ENCODE peak calls at places on chromosome 11, in eight cellular contexts. One of them, this sample, is unnamed.

GRCh38 chr11:60169264-60169915 is 13.5 kb downstream of the MS4A6A start:
- DNase-seq in H9: no peak
- DNase-seq in ovary: peak; percentile 22
- DNase-seq in thoracic aorta: no peak
- DNase-seq in OCI-LY7: peak; percentile 77
- DNase-seq in Panc1: peak; percentile 17
- DNase-seq in CD8-positive, alpha-beta T cell: no peak
- DNase-seq in hepatocyte: no peak
- DNase-seq in this sample: peak; percentile 64

GRCh38 chr11:70210516-70210915 is 7.4 kb downstream of the FADD start:
- DNase-seq in thoracic aorta: no peak
- DNase-seq in CD8-positive, alpha-beta T cell: no peak
- DNase-seq in OCI-LY7: no peak
- DNase-seq in ovary: no peak
- DNase-seq in H9: no peak
- DNase-seq in hepatocyte: no peak
- DNase-seq in Panc1: no peak
- DNase-seq in this sample: no peak

GRCh38 chr11:30825723-30826122 is 239.6 kb upstream of the MPPED2 start:
- DNase-seq in OCI-LY7: no peak
- DNase-seq in thoracic aorta: no peak
- DNase-seq in H9: no peak
- DNase-seq in Panc1: no peak
- DNase-seq in CD8-positive, alpha-beta T cell: no peak
- DNase-seq in ovary: no peak
- DNase-seq in hepatocyte: no peak
- DNase-seq in this sample: no peak

GRCh38 chr11:7413961-7414728 is 71.2 kb upstream of the OLFML1 start:
- DNase-seq in Panc1: peak; percentile 75
- DNase-seq in OCI-LY7: no peak
- DNase-seq in H9: peak; percentile 43
- DNase-seq in thoracic aorta: no peak
- DNase-seq in ovary: no peak
- DNase-seq in CD8-positive, alpha-beta T cell: no peak
- DNase-seq in hepatocyte: no peak
- DNase-seq in this sample: no peak

GRCh38 chr11:61004841-61005240 is 33.4 kb downstream of the CD6 start:
- DNase-seq in OCI-LY7: no peak
- DNase-seq in H9: no peak
- DNase-seq in Panc1: no peak
- DNase-seq in hepatocyte: no peak
- DNase-seq in ovary: no peak
- DNase-seq in thoracic aorta: no peak
- DNase-seq in CD8-positive, alpha-beta T cell: no peak
- DNase-seq in this sample: no peak

GRCh38 chr11:1226981-1227550 is 4.2 kb downstream of the MUC5B start:
- DNase-seq in Panc1: no peak
- DNase-seq in ovary: peak; percentile 16
- DNase-seq in hepatocyte: no peak
- DNase-seq in H9: peak; percentile 65
- DNase-seq in OCI-LY7: no peak
- DNase-seq in thoracic aorta: no peak
- DNase-seq in CD8-positive, alpha-beta T cell: no peak
- DNase-seq in this sample: no peak

GRCh38 chr11:112219476-112220232 is 6.6 kb upstream of the PTS start:
- DNase-seq in Panc1: peak; percentile 78
- DNase-seq in OCI-LY7: peak; percentile 79
- DNase-seq in CD8-positive, alpha-beta T cell: no peak
- DNase-seq in hepatocyte: peak; percentile 77
- DNase-seq in thoracic aorta: no peak
- DNase-seq in H9: peak; percentile 38
- DNase-seq in ovary: peak; percentile 23
- DNase-seq in this sample: no peak

GRCh38 chr11:2397005-2397404 is 3.5 kb upstream of the TSSC4 start:
- DNase-seq in Panc1: no peak
- DNase-seq in hepatocyte: no peak
- DNase-seq in OCI-LY7: no peak
- DNase-seq in CD8-positive, alpha-beta T cell: no peak
- DNase-seq in ovary: no peak
- DNase-seq in H9: no peak
- DNase-seq in thoracic aorta: no peak
- DNase-seq in this sample: no peak

GRCh38 chr11:40280161-40281054 is 1179.0 kb downstream of the LRRC4C start:
- DNase-seq in OCI-LY7: no peak
- DNase-seq in thoracic aorta: no peak
- DNase-seq in ovary: no peak
- DNase-seq in H9: no peak
- DNase-seq in CD8-positive, alpha-beta T cell: no peak
- DNase-seq in Panc1: no peak
- DNase-seq in hepatocyte: no peak
- DNase-seq in this sample: no peak

GRCh38 chr11:35523351-35523768 is 2.1 kb downstream of the PAMR1 start:
- DNase-seq in Panc1: no peak
- DNase-seq in hepatocyte: no peak
- DNase-seq in OCI-LY7: no peak
- DNase-seq in H9: no peak
- DNase-seq in CD8-positive, alpha-beta T cell: no peak
- DNase-seq in ovary: no peak
- DNase-seq in thoracic aorta: no peak
- DNase-seq in this sample: no peak

GRCh38 chr11:13052130-13052541 is 43.0 kb downstream of the RASSF10 start:
- DNase-seq in CD8-positive, alpha-beta T cell: no peak
- DNase-seq in OCI-LY7: no peak
- DNase-seq in ovary: no peak
- DNase-seq in H9: no peak
- DNase-seq in thoracic aorta: no peak
- DNase-seq in Panc1: no peak
- DNase-seq in hepatocyte: no peak
- DNase-seq in this sample: peak; percentile 50

GRCh38 chr11:67372993-67373915 is at the start of gene CLCF1:
- DNase-seq in Panc1: no peak
- DNase-seq in thoracic aorta: no peak
- DNase-seq in OCI-LY7: peak; percentile 60
- DNase-seq in hepatocyte: peak; percentile 89
- DNase-seq in CD8-positive, alpha-beta T cell: peak; percentile 75
- DNase-seq in ovary: peak; percentile 84
- DNase-seq in H9: no peak
- DNase-seq in this sample: no peak

GRCh38 chr11:77411238-77411637 is 62.7 kb downstream of the PAK1 start:
- DNase-seq in ovary: peak; percentile 20
- DNase-seq in CD8-positive, alpha-beta T cell: peak; percentile 5
- DNase-seq in thoracic aorta: peak; percentile 2
- DNase-seq in Panc1: no peak
- DNase-seq in hepatocyte: peak; percentile 11
- DNase-seq in OCI-LY7: no peak
- DNase-seq in H9: no peak
- DNase-seq in this sample: no peak

GRCh38 chr11:1227551-1228182 is 4.8 kb downstream of the MUC5B start:
- DNase-seq in CD8-positive, alpha-beta T cell: no peak
- DNase-seq in OCI-LY7: no peak
- DNase-seq in hepatocyte: no peak
- DNase-seq in Panc1: no peak
- DNase-seq in thoracic aorta: no peak
- DNase-seq in ovary: peak; percentile 4
- DNase-seq in H9: peak; percentile 20
- DNase-seq in this sample: no peak

GRCh38 chr11:83649468-83649915 is 363.3 kb upstream of the CCDC90B start:
- DNase-seq in Panc1: no peak
- DNase-seq in ovary: no peak
- DNase-seq in H9: no peak
- DNase-seq in hepatocyte: peak; percentile 15
- DNase-seq in thoracic aorta: no peak
- DNase-seq in OCI-LY7: no peak
- DNase-seq in CD8-positive, alpha-beta T cell: no peak
- DNase-seq in this sample: no peak
- H3K4me1 ChIP-seq in Panc1: no peaks in the 10 kb centered on the region
- H3K4me1 ChIP-seq in ovary: no peaks in the 10 kb centered on the region
- H3K4me1 ChIP-seq in H9: peaks cover 7% of the 10 kb centered on the region
- H3K4me1 ChIP-seq in hepatocyte: peaks cover 10% of the 10 kb centered on the region
- H3K4me1 ChIP-seq in thoracic aorta: no peaks in the 10 kb centered on the region
- H3K4me1 ChIP-seq in OCI-LY7: no peaks in the 10 kb centered on the region
- H3K4me1 ChIP-seq in CD8-positive, alpha-beta T cell: no peaks in the 10 kb centered on the region
- H3K4me1 ChIP-seq in this sample: no peaks in the 10 kb centered on the region

DNA sequence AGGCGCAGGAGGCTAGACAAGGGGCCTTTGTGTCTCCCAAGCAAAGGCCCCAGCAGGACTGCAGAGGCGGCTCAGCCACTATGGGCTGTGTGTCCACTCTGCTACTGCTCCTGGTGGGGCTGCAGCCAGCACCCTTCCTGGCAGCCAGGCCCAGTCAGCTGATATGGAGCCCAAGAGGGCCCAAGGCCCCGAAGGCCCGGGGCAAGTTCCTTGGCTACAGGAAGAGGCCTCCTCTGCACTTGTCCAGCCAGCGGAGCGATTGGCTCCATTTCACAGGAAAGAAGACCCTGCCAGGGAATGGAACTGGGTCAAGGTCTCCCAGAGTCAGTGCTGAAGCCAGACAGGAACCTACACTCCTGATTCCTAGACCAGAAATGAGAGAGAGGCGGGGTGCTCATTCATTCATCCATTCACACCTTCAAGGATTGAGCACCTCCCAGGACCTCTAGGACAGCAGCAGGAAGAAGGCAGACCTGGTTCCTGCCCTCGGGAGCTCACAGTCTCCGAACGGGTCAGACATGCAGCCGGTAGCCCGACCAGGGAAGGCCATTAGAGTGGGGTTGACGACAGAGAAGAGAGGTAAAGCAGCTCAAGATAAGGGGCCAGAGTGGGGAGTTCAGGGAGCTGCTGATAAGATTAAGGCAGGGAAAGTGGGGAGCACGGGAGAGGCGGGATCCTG is 811 bp upstream of the P2RY2 start:
- DNase-seq in CD8-positive, alpha-beta T cell: no peak
- DNase-seq in H9: no peak
- DNase-seq in thoracic aorta: no peak
- DNase-seq in ovary: peak; percentile 63
- DNase-seq in hepatocyte: no peak
- DNase-seq in Panc1: no peak
- DNase-seq in OCI-LY7: no peak
- DNase-seq in this sample: no peak
- H3K27ac ChIP-seq in CD8-positive, alpha-beta T cell: no peak overlapping the region
- H3K27ac ChIP-seq in H9: no peak overlapping the region
- H3K27ac ChIP-seq in thoracic aorta: no peak overlapping the region
- H3K27ac ChIP-seq in ovary: no peak overlapping the region
- H3K27ac ChIP-seq in hepatocyte: no peak overlapping the region
- H3K27ac ChIP-seq in Panc1: peak overlapping the region; percentile 17
- H3K27ac ChIP-seq in OCI-LY7: no peak overlapping the region
- H3K27ac ChIP-seq in this sample: no peak overlapping the region

DNA sequence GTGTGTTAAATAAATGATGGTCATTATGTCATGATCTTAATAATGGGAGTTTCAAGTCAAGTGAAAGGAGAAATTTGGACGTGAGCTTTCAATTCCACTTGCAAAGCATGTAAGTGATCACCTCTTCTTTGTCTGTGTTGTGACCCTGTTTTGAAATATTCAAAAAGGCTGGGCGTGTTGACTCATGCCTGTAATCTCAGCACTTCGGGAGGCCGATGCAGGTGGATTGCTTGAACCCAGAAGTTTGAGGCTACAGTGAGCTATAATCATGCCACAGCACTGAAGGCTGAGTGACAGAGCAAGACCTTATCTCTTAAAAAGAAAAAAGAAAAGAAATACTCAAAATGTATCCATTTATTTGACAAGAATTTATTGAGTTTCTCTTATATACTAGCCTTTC is 32.9 kb upstream of the EED start:
- DNase-seq in H9: no peak
- DNase-seq in thoracic aorta: no peak
- DNase-seq in OCI-LY7: no peak
- DNase-seq in ovary: no peak
- DNase-seq in CD8-positive, alpha-beta T cell: no peak
- DNase-seq in hepatocyte: no peak
- DNase-seq in Panc1: no peak
- DNase-seq in this sample: peak; percentile 51
- TF ChIP-seq CTCF in H9: no peak
- TF ChIP-seq CTCF in thoracic aorta: no peak
- TF ChIP-seq CTCF in OCI-LY7: no peak
- TF ChIP-seq CTCF in ovary: no peak
- TF ChIP-seq CTCF in CD8-positive, alpha-beta T cell: no peak
- TF ChIP-seq CTCF in hepatocyte: no peak
- TF ChIP-seq CTCF in Panc1: no peak
- TF ChIP-seq CTCF in this sample: no peak

DNA sequence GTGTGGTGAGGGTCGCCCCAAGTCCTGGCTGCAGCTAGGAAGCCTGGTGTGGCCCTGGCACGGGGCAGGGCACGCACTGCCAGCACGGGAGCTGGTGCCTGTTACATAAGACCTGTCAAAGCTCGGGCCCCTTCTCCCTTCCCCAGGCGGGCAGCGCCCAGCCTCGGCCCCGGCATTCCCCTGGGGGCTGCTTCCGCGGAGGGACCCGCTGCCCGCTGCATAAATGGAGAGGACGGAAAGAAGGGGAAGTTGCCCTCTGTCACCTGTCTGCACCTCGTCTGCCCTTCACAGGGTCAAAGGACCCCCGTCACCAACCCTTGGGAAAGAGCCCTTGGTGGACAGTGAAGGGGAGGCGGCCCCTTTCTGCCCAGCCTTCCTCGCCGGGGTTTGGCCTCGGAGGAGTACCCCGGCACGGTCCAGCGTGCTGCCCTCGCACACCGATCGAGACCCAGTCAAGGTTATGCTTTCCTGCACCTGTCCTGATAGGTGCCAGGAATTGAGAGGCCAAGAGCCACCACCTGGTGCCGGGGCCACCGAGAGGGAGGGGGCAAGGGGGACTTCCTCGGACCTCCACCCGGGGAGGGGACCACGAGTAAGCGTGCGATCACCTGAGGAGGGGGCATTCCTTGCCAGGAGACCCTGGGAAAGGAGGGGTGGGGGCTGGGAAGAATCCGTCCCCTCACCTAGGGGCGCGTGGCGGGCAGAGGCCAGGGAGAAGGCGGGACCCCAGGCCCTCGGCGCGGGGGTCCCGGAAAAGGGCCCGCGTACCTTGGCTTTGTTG is 16.8 kb upstream of the MFRP start:
- DNase-seq in hepatocyte: no peak
- DNase-seq in CD8-positive, alpha-beta T cell: no peak
- DNase-seq in Panc1: no peak
- DNase-seq in ovary: peak; percentile 53
- DNase-seq in thoracic aorta: no peak
- DNase-seq in H9: no peak
- DNase-seq in OCI-LY7: no peak
- DNase-seq in this sample: no peak
- H3K4me1 ChIP-seq in hepatocyte: peaks cover 54% of the 10 kb centered on the region
- H3K4me1 ChIP-seq in CD8-positive, alpha-beta T cell: peaks cover 12% of the 10 kb centered on the region
- H3K4me1 ChIP-seq in Panc1: peaks cover 29% of the 10 kb centered on the region
- H3K4me1 ChIP-seq in ovary: peaks cover 14% of the 10 kb centered on the region
- H3K4me1 ChIP-seq in thoracic aorta: peaks cover 49% of the 10 kb centered on the region
- H3K4me1 ChIP-seq in H9: peaks cover 7% of the 10 kb centered on the region
- H3K4me1 ChIP-seq in OCI-LY7: peaks cover 83% of the 10 kb centered on the region
- H3K4me1 ChIP-seq in this sample: peaks cover 20% of the 10 kb centered on the region